ENCODE peak calls at places on chromosomes 4 and X, in five cellular contexts. L, H, J, I and X are unnamed samples.

GRCh38 chr4:11497212-11497806 is 68.6 kb upstream of the HS3ST1 start:
- DNase-seq in I (no peak), H (no peak), J (peak; percentile 9), L (no peak), X (peak; percentile 63)

GRCh38 chr4:108053281-108053701 is 63.6 kb downstream of the HADH start:
- DNase-seq in I (no peak), H (no peak), J (no peak), L (no peak), X (no peak)

GRCh38 chr4:145565328-145565727 is 53.9 kb upstream of the MMAA start:
- DNase-seq in L (no peak), I (no peak), J (no peak), H (no peak), X (peak; percentile 72)

GRCh38 chr4:114041117-114041475 is 61.6 kb upstream of the ARSJ start:
- DNase-seq in J (no peak), H (no peak), L (no peak), I (peak; percentile 37), X (no peak)

GRCh38 chr4:8725071-8725841 is 132.7 kb downstream of the CPZ start:
- DNase-seq in I (no peak), J (no peak), H (no peak), L (no peak), X (no peak)

GRCh38 chr4:61411241-61411640 is 211.1 kb downstream of the ADGRL3 start:
- DNase-seq in I (no peak), J (no peak), L (no peak), H (peak; percentile 31), X (no peak)

GRCh38 chrX:118652717-118653116 is 74.7 kb upstream of the IL13RA1 start:
- DNase-seq in J (no peak), H (peak; percentile 41), L (no peak), I (peak; percentile 70), X (no peak)

GRCh38 chr4:39085891-39086290 is 23.9 kb downstream of the KLHL5 start:
- DNase-seq in J (peak; percentile 98), I (peak; percentile 85), H (peak; percentile 39), L (no peak), X (no peak)